ENCODE peak calls at places on chromosomes 1 and 21, in six cellular contexts. Z is right lobe of liver, S is lung, J is cardiac fibroblast, Q is adipocyte, E is BE2C. C is an unnamed sample.

GRCh38 chr1:18618546-18619466 is 11.8 kb upstream of the PAX7 start:
- DNase-seq in Z (no peak), S (no peak), J (no peak), Q (no peak), E (no peak), C (no peak)

GRCh38 chr1:238177960-238178359 is 287.2 kb upstream of the ZP4 start:
- DNase-seq in Z (no peak), S (no peak), J (no peak), Q (peak), E (no peak), C (no peak)

GRCh38 chr1:219826290-219826689 is 102.1 kb downstream of the SLC30A10 start:
- DNase-seq in Z (no peak), S (no peak), J (no peak), Q (no peak), E (no peak), C (no peak)

GRCh38 chr1:84122780-84123382 is 21.2 kb upstream of the PRKACB start:
- DNase-seq in Z (peak), S (no peak), J (peak), Q (peak), E (peak), C (no peak)

GRCh38 chr1:96557336-96557735 is 164.2 kb upstream of the PTBP2 start:
- DNase-seq in Z (no peak), S (no peak), J (peak), Q (no peak), E (no peak), C (no peak)

GRCh38 chr1:206957639-206958038 is 11.4 kb upstream of the PIGR start:
- DNase-seq in Z (no peak), S (no peak), J (no peak), Q (no peak), E (no peak), C (no peak)

GRCh38 chr1:210692796-210693195 is 364.1 kb downstream of the HHAT start:
- DNase-seq in Z (no peak), S (no peak), J (no peak), Q (no peak), E (no peak), C (no peak)

GRCh38 chr21:27060190-27060589 is 93.3 kb upstream of the ADAMTS5 start:
- DNase-seq in Z (no peak), S (no peak), J (peak), Q (peak), E (no peak), C (no peak)

GRCh38 chr1:168312718-168313604 is 32.3 kb downstream of the TBX19 start:
- DNase-seq in Z (no peak), S (no peak), J (no peak), Q (no peak), E (no peak), C (no peak)

GRCh38 chr1:47224676-47225399 is 7.2 kb downstream of the TAL1 start:
- DNase-seq in Z (no peak), S (no peak), J (no peak), Q (no peak), E (no peak), C (no peak)

GRCh38 chr1:47227370-47228232 is 4.4 kb downstream of the TAL1 start:
- DNase-seq in Z (no peak), S (no peak), J (no peak), Q (no peak), E (no peak), C (no peak)

GRCh38 chr1:47226121-47226977 is 5.7 kb downstream of the TAL1 start:
- DNase-seq in Z (no peak), S (no peak), J (no peak), Q (no peak), E (no peak), C (no peak)

GRCh38 chr1:47223921-47224675 is 7.9 kb downstream of the TAL1 start:
- DNase-seq in Z (no peak), S (no peak), J (no peak), Q (no peak), E (no peak), C (no peak)

DNA sequence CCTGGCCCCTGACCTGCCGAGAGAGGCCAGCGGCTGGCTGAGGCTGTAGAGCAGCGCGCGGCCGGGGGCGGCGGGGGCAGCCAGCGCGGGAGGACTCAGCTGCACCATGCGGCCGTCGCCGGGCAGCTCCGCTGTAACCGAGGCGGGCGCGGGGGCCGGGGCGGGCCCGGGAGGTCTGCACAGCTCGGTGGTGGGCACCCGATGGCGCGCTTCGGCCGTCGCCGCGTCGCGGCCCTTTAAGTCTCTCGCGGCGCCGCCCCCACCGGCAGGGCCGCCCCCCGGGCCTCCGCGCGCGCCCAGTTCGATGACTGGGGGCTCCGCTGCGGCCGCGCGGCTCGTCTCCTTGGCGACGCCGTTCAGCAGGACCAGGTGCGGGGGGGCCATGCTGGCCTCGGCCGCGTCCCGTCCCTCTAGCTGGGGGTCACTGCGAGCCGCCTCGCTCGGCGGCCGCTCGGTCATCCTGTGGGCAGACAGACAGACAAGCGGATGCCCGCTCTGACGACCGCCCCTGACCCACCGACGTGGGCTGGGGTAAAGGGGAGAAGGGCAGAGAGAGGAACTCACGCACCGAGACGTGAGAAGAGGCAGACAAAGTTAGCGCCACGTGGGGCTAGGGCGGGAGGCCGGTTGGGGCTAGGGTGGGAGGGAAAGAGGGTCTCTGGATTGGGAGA is 6.5 kb downstream of the TAL1 start:
- DNase-seq in Z (peak), S (no peak), J (no peak), Q (peak), E (no peak), C (no peak)
- H3K4me3 ChIP-seq in Z (no peak), S (no peak), J (peak), Q (no peak), E (no peak), C (peak)

GRCh38 chr1:172895050-172895460 is 155.7 kb downstream of the TNFSF18 start:
- DNase-seq in Z (no peak), S (no peak), J (peak), Q (no peak), E (no peak), C (no peak)
- H3K4me3 ChIP-seq in Z (no peak), S (no peak), J (no peak), Q (peak), E (no peak), C (peak)

GRCh38 chr21:14875704-14876364 is 189.0 kb downstream of the NRIP1 start:
- DNase-seq in Z (no peak), S (no peak), J (peak), Q (peak), E (no peak), C (no peak)
- H3K4me3 ChIP-seq in Z (no peak), S (no peak), J (no peak), Q (no peak), E (no peak), C (no peak)

DNA sequence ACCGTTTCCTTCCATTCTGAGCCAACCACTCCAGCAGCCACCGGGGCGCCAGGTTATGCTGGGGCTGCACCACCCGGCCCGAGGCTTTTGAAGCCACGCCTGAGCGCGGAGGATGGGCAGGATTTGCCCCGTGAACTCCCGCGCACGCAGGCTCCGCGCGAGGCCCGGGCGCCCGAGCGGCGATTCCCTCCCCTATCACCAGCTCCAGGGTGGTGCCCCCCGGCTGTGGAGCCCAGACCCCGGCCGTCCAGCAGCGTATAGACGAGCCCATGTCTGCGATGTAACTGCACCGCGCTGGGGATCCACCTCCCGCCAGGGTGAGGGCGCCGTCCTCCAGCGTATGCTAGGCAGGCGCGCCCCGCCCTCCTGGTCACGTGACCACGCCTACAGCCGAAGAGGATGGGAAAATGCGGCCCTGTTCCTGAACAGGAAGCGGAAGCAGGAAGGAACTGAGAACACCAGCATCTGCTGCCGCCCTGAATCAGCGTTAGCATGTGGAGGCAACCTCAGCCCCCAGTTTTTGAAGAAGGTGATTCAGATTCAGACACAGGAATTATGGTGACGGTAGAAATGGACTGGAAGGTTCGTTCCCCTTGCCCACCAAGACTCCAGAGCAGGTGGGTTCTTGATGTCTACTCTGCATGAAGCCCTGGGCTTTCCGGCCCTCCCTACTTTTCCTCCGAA is 46.0 kb downstream of the VPS26C start:
- DNase-seq in Z (peak), S (peak), J (peak), Q (peak), E (peak), C (peak)
- H3K4me3 ChIP-seq in Z (peak), S (peak), J (peak), Q (peak), E (peak), C (peak)

DNA sequence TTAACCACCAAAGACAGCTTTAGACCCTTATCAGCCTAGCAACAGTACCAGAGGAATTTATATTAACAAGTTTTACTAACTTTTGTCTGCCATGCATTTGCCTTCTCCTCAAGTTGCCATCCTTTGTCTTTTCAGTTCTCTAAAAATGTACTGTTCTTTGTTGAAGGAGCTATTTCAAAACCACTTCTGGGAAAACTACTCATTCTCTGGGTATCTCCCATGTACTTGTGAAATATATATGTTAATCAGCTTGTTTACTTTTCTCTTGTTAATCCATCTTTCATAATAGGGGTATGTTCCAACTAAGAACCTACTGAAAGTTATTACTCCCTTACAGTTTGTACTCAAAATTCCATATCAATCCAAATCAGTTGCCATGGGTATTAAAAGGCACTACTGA is 16.3 kb downstream of the DPYD start:
- DNase-seq in Z (no peak), S (no peak), J (peak), Q (peak), E (no peak), C (no peak)
- H3K4me3 ChIP-seq in Z (no peak), S (no peak), J (peak), Q (peak), E (no peak), C (no peak)

DNA sequence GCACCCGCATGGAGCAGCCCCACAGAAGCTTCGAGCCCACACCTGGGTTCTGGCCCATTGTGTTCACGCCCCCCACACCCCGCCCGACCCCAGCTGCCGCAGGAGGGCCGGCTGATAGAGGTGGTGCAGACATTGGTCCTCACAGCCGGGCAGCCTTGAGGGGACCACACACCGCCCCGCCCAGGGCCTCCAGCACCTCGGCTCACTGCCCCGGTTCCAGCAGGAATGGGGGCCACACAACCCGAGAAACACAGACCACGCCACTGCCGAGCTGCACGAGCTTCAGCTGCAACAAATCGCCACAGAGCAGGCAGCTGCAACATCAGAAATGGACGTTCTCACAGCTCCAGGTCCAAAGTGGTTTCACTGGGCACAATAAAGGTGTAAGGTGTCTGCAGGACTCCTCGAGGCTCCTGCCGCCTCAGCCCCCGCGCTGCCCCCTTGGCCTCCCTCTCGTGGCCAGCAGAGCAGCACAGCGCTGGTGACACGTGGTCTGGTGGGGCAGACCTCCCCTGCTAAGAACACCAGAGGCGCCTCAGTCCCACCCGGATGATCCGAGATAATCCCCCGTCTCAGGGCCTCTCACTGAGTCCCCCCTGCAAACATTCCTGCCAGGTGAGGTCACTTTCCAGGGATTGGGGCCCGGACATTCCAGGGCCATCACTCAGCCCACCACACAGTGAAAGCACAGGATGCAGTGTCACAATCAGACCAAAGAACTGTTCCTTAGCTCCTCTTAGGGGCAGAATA is 62.3 kb upstream of the ADARB1 start:
- DNase-seq in Z (peak), S (no peak), J (peak), Q (peak), E (peak), C (peak)
- H3K4me3 ChIP-seq in Z (no peak), S (no peak), J (no peak), Q (peak), E (no peak), C (no peak)

DNA sequence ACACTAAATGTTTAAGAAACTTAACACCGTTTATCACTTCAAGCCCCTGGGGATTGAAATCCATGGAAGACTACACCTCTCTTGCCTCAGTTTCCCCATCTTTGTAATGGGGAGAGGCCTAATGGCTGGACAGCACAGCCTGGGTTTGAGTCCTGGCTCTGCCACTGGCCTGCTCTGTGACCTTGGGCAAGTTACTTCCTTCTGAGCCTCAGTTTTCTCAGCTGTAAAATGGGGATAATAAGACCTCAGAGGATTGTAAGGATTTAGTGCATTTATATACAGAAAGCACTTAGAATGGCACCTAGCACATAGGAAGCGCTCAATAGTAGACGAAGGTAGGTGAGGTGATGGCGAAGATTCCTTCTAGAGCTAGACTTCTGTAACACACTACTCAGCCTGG is 5.5 kb downstream of the AGTRAP start:
- DNase-seq in Z (no peak), S (no peak), J (no peak), Q (no peak), E (no peak), C (no peak)
- H3K4me3 ChIP-seq in Z (no peak), S (no peak), J (no peak), Q (no peak), E (no peak), C (no peak)